ENCODE peak calls at places on chromosomes 13 and 19, in six cellular contexts. L, I, K, H, N and E are unnamed samples.

GRCh38 chr13:39106216-39106995 is 68.2 kb downstream of the NHLRC3 start:
- DNase-seq in L (no peak), I (no peak), K (no peak), H (peak), N (no peak), E (no peak)

GRCh38 chr13:80048802-80049201 is 292.1 kb downstream of the SPRY2 start:
- DNase-seq in L (peak), I (peak), K (peak), H (no peak), N (peak), E (peak)

GRCh38 chr13:24038405-24038804 is 122.1 kb upstream of the SPATA13 start:
- DNase-seq in L (no peak), I (no peak), K (peak), H (no peak), N (no peak), E (peak)

GRCh38 chr19:40768936-40769335 is 6.4 kb upstream of the MIA start:
- DNase-seq in L (no peak), I (no peak), K (no peak), H (no peak), N (no peak), E (no peak)

GRCh38 chr13:100957741-100958140 is 283.1 kb upstream of the TMTC4 start:
- DNase-seq in L (no peak), I (no peak), K (no peak), H (no peak), N (no peak), E (no peak)

GRCh38 chr19:6693056-6693471 is 23.1 kb upstream of the TNFSF14 start:
- DNase-seq in L (no peak), I (no peak), K (no peak), H (no peak), N (peak), E (no peak)

GRCh38 chr13:110014719-110015118 is 228.3 kb upstream of the IRS2 start:
- DNase-seq in L (no peak), I (no peak), K (no peak), H (no peak), N (no peak), E (no peak)

GRCh38 chr13:50081106-50081898 is 66.1 kb downstream of the KCNRG start:
- DNase-seq in L (no peak), I (no peak), K (peak), H (no peak), N (peak), E (peak)

GRCh38 chr13:35378939-35379338 is 97.5 kb downstream of the MAB21L1 start:
- DNase-seq in L (no peak), I (no peak), K (peak), H (no peak), N (no peak), E (no peak)

GRCh38 chr19:32935629-32936028 is 36.1 kb downstream of the CEP89 start:
- DNase-seq in L (no peak), I (no peak), K (no peak), H (no peak), N (no peak), E (no peak)

GRCh38 chr13:112711528-112712265 is 21.9 kb downstream of the ATP11A start:
- DNase-seq in L (peak), I (no peak), K (peak), H (peak), N (peak), E (peak)

GRCh38 chr13:33204130-33204927 is 81.2 kb downstream of the STARD13 start:
- DNase-seq in L (no peak), I (peak), K (peak), H (no peak), N (no peak), E (no peak)

GRCh38 chr19:1400281-1401137 is 833 bp downstream of the GAMT start:
- DNase-seq in L (no peak), I (no peak), K (no peak), H (peak), N (peak), E (no peak)
- TF ChIP-seq MYC in L (no peak), I (no peak), K (no peak), H (peak), N (no peak), E (no peak)

GRCh38 chr19:51122112-51122981 is 2.4 kb upstream of the SIGLEC9 start:
- DNase-seq in L (no peak), I (no peak), K (no peak), H (no peak), N (no peak), E (peak)
- H3K4me3 ChIP-seq in L (no peak), I (no peak), K (no peak), H (no peak), N (no peak), E (no peak)

GRCh38 chr13:106533940-106534843 is 1.3 kb downstream of the EFNB2 start:
- DNase-seq in L (no peak), I (no peak), K (peak), H (no peak), N (no peak), E (no peak)
- TF ChIP-seq MAX in L (no peak), I (no peak), K (no peak), H (no peak), N (no peak), E (no peak)

GRCh38 chr19:18559685-18560084 is 2.0 kb downstream of the KXD1 start:
- DNase-seq in L (no peak), I (no peak), K (no peak), H (no peak), N (no peak), E (no peak)
- TF ChIP-seq MYC in L (no peak), I (no peak), K (no peak), H (no peak), N (no peak), E (no peak)

GRCh38 chr19:4597975-4598671 is 38.6 kb upstream of the SEMA6B start:
- DNase-seq in L (peak), I (no peak), K (no peak), H (no peak), N (peak), E (peak)
- H3K4me3 ChIP-seq in L (peak), I (no peak), K (peak), H (peak), N (peak), E (no peak)

GRCh38 chr19:14214580-14214979 is 8.6 kb upstream of the ADGRL1 start:
- DNase-seq in L (no peak), I (no peak), K (no peak), H (no peak), N (no peak), E (no peak)

DNA sequence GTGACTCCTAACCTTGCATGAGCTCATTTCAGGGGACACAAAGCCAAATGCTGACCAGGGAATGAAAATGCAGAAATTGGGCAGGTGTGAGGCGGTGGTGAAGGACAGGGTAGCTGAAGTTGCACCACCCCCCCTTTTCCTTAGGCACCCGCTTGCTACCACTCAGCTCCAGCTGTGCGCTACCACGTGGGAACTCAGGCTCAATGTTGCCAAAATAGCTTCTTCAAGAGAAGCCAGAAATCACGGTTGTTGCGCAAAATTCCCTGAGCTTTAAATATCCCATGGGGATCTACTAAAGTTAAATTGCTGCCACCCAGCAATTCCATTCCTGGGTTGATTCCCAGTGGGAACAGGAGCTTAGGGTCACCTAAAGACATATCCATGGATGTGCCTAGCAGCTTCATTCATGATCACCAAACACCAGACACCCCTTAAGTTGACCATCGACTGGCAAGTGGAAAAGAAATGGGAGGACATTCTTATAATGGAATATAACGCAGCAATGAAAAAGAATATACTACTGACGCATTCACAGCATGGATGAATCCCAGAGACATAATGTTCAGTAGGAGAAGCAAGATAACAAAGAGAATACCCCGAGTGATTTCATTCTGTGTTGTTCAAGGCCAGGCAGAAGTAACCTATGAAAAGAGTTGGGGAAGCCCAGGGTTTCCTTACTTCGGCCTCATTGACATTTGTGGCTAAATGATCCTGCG is 12.8 kb upstream of the ADGRL1 start:
- DNase-seq in L (no peak), I (no peak), K (no peak), H (no peak), N (no peak), E (no peak)
- TF ChIP-seq MAX in L (no peak), I (no peak), K (no peak), H (no peak), N (no peak), E (no peak)

GRCh38 chr19:31223805-31224534 is 125.3 kb downstream of the TSHZ3 start:
- DNase-seq in L (no peak), I (no peak), K (no peak), H (no peak), N (no peak), E (no peak)
- TF ChIP-seq MYC in L (no peak), I (no peak), K (no peak), H (no peak), N (no peak), E (no peak)

GRCh38 chr19:29525901-29526729 is at the start of gene VSTM2B:
- DNase-seq in L (no peak), I (no peak), K (no peak), H (no peak), N (no peak), E (no peak)

GRCh38 chr19:29526730-29527499 is 1.1 kb downstream of the VSTM2B start:
- DNase-seq in L (no peak), I (no peak), K (no peak), H (no peak), N (peak), E (peak)

GRCh38 chr19:29528946-29529645 is 3.3 kb downstream of the VSTM2B start:
- DNase-seq in L (peak), I (no peak), K (no peak), H (no peak), N (no peak), E (no peak)

GRCh38 chr19:29528350-29528945 is 2.7 kb downstream of the VSTM2B start:
- DNase-seq in L (peak), I (peak), K (peak), H (peak), N (peak), E (peak)

DNA sequence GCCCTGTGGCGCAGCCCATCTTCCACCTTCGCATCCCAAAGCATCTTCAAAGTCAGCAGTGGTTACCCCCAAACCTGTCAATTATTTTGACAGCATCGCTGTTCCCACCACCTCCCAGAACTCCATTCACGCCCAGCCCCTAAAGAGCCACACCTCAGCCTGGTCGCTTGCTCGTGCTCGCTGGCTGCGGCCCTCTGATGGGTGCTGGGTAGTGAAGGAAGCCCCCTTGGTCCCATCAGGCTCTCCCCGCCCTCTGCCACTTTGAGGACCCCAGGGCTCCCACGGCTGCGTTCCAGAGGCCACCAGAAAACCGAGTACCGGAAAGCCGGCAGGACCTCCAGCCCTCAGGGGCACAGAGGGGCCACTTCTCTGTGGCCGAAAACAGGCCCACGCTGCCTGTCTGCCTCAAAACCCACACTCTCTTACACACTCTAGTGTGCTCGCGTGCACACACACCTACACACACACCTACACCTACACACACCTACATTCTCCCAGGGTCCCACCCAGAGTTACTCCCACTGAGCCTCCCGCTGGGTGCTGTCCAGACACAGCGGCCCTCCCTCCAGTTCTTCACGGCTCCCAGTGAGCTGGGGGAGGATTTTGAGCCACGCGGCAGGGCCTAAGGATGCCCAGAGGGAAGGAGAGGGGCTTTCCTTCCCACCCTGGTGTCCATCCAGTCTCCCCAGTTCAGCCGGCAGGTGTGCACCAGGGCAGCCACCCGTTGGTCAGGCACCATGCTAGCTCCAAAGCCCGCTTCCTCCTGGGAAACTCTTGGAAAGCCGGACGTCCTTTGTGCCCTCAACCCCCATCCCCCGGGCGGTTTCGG is 1.9 kb downstream of the VSTM2B start:
- DNase-seq in L (peak), I (no peak), K (no peak), H (no peak), N (no peak), E (no peak)
- H3K4me3 ChIP-seq in L (peak), I (no peak), K (no peak), H (no peak), N (no peak), E (no peak)